ENCODE peak calls at places on chromosomes 13 and 19, in six cellular contexts. C is cardiac muscle cell; A is pancreas; N is lower lobe of right lung; I is esophagus muscularis mucosa; M is CD4-positive, alpha-beta memory T cell. O is an unnamed sample.
A peak's percentile ranks its signal among the peaks of the same experiment; 100 is the strongest.

GRCh38 chr19:29714953-29715694 is at the start of gene C19orf12:
- DNase-seq in C (peak; percentile 88), A (peak; percentile 71), N (peak; percentile 76), I (no peak), M (no peak), O (peak; percentile 66)

GRCh38 chr13:110373617-110374016 is 66.5 kb downstream of the COL4A2 start:
- DNase-seq in C (no peak), A (no peak), N (no peak), I (no peak), M (no peak), O (no peak)

GRCh38 chr13:29435125-29435911 is 160.2 kb downstream of the SLC7A1 start:
- DNase-seq in C (peak; percentile 95), A (no peak), N (no peak), I (no peak), M (no peak), O (peak; percentile 3)

GRCh38 chr19:3046621-3047306 is 15.5 kb downstream of the TLE5 start:
- DNase-seq in C (peak; percentile 51), A (peak; percentile 65), N (peak; percentile 49), I (no peak), M (no peak), O (no peak)

GRCh38 chr13:66940113-66940512 is 290.0 kb downstream of the PCDH9 start:
- DNase-seq in C (no peak), A (no peak), N (no peak), I (no peak), M (no peak), O (no peak)

GRCh38 chr13:77470986-77471385 is 64.5 kb upstream of the SCEL start:
- DNase-seq in C (no peak), A (no peak), N (no peak), I (no peak), M (no peak), O (no peak)

GRCh38 chr13:91722267-91722884 is 324.0 kb downstream of the GPC5 start:
- DNase-seq in C (peak; percentile 59), A (no peak), N (no peak), I (no peak), M (peak; percentile 8), O (peak; percentile 27)

GRCh38 chr19:6527893-6528543 is 2.8 kb upstream of the TNFSF9 start:
- DNase-seq in C (no peak), A (no peak), N (no peak), I (no peak), M (no peak), O (no peak)

GRCh38 chr19:46022431-46023310 is at the start of gene PGLYRP1:
- DNase-seq in C (no peak), A (no peak), N (no peak), I (no peak), M (no peak), O (no peak)

GRCh38 chr13:72205773-72206172 is 338.8 kb upstream of the DACH1 start:
- DNase-seq in C (no peak), A (no peak), N (no peak), I (no peak), M (no peak), O (no peak)

DNA sequence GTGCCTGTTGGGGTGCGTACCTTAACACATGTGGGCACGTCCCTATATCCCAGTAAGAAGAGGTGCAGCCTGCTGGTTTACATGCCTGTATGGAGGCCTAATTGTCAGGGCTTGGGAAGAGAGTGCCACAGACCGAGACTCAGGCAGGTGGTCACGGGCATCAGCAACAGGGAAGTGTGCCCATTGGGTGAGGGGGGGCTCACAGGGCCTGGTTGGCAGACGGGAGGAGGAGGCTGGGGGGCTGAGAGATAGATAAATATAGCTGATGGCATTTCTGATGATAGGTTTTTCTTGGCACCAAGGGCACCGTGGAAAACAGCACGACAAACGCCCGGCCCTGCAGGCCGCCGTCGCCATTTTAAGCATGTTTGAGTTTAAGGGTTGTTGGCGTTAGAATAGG is 37.6 kb downstream of the NFIX start:
- DNase-seq in C (no peak), A (no peak), N (no peak), I (no peak), M (no peak), O (no peak)
- H3K27me3 ChIP-seq in C (peaks cover 100% of the 10 kb centered on the region), A (no peaks in the 10 kb centered on the region), N (no peaks in the 10 kb centered on the region), I (no peaks in the 10 kb centered on the region), M (no peaks in the 10 kb centered on the region), O (no peaks in the 10 kb centered on the region)

GRCh38 chr13:43269037-43269476 is 245.7 kb downstream of the DNAJC15 start:
- DNase-seq in C (peak; percentile 44), A (peak; percentile 52), N (no peak), I (peak; percentile 93), M (no peak), O (peak; percentile 71)

GRCh38 chr13:43272866-43273265 is 249.5 kb downstream of the DNAJC15 start:
- DNase-seq in C (no peak), A (no peak), N (no peak), I (peak; percentile 34), M (no peak), O (no peak)

GRCh38 chr13:43270043-43270830 is 246.9 kb downstream of the DNAJC15 start:
- DNase-seq in C (no peak), A (no peak), N (no peak), I (peak; percentile 90), M (no peak), O (no peak)

GRCh38 chr13:43271152-43271551 is 247.8 kb downstream of the DNAJC15 start:
- DNase-seq in C (no peak), A (no peak), N (no peak), I (no peak), M (no peak), O (no peak)

DNA sequence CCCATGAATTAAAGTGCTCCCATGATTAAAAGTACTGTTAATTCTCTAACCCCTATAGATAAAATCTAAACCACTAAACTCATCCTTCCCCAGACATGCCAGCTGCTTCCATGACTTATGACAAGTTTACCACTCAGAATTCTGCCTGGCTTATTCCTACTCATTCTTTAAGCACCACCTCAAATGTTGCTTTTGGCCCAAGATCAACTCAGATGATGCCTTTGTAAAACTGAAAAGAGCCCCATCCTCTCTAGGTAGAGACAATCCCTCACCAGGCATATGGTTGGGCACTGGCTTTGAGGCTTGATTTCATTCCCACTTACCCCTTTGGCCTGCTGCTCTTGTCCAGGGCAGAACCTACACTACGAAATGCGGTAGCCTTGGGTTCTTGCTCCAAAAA is 250.0 kb downstream of the DNAJC15 start:
- DNase-seq in C (no peak), A (no peak), N (no peak), I (peak; percentile 50), M (no peak), O (no peak)
- H3K27ac ChIP-seq in C (no peak overlapping the region), A (no peak overlapping the region), N (no peak overlapping the region), I (no peak overlapping the region), M (no peak overlapping the region), O (no peak overlapping the region)

DNA sequence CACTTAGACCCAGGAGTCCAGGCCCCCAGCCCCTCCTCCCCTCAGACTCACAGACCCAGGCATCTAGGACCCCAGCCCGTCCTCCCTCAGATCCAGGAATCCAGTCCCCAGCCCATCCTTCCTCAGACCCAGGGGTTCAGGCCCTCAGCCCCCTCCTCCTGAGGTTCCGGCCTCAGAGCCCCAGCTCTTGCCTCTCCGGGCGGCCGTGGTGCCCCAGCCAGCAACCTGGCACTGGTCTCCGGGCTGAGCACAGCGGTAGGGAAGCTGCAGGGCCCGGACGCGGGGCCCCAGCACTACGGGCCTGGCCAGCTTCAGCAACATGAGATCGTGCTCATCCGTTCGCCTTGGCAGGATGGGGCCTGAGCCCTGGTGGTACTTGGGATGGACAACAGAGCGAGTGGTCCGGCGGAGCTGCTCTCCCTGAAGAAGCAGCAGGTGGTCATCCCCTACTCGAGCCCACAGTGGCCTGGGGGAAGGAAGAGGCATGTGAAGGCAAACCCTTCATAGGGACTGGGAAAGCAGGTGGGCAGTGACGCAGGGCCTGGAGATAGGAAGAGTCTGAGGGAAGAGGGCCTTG is 3.7 kb downstream of the KLK10 start:
- DNase-seq in C (no peak), A (no peak), N (no peak), I (no peak), M (no peak), O (no peak)
- H3K27me3 ChIP-seq in C (peaks cover 72% of the 10 kb centered on the region), A (no peaks in the 10 kb centered on the region), N (peaks cover 72% of the 10 kb centered on the region), I (peaks cover 32% of the 10 kb centered on the region), M (peaks cover 19% of the 10 kb centered on the region), O (peaks cover 9% of the 10 kb centered on the region)

DNA sequence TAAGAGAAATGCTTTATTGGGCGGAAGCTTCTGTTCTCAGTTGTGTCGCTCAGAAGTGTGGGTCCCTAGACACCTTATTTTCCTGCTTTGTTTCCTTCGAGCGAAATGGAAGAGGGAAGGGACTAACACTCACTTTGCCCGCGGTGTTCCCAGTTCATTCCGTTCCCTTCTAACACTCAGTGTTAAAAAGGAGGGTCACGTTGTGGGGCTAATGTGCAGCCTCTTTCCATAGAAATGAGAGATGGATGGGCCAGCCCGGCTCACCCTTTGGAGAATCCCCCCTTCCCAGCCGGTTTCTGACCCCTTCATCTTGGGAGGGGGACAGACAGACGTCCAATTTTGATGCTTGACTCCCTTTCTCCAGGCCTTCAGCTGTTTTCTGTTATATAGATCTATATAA is 2.3 kb downstream of the ATP11A start:
- DNase-seq in C (no peak), A (no peak), N (no peak), I (no peak), M (no peak), O (no peak)
- H3K27ac ChIP-seq in C (peak overlapping the region; percentile 94), A (peak overlapping the region; percentile 96), N (peak overlapping the region; percentile 98), I (no peak overlapping the region), M (no peak overlapping the region), O (no peak overlapping the region)

GRCh38 chr19:13053238-13053637 is 49.4 kb downstream of the LYL1 start:
- DNase-seq in C (no peak), A (no peak), N (no peak), I (no peak), M (no peak), O (no peak)
- H3K27me3 ChIP-seq in C (peaks cover 96% of the 10 kb centered on the region), A (no peaks in the 10 kb centered on the region), N (no peaks in the 10 kb centered on the region), I (no peaks in the 10 kb centered on the region), M (no peaks in the 10 kb centered on the region), O (no peaks in the 10 kb centered on the region)

GRCh38 chr19:8262431-8262830 is 45.7 kb downstream of the CD320 start:
- DNase-seq in C (no peak), A (peak; percentile 7), N (no peak), I (no peak), M (no peak), O (no peak)
- H3K27ac ChIP-seq in C (no peak overlapping the region), A (no peak overlapping the region), N (no peak overlapping the region), I (no peak overlapping the region), M (no peak overlapping the region), O (no peak overlapping the region)

GRCh38 chr19:41776700-41777099 is 19.7 kb upstream of the CEACAM3 start:
- DNase-seq in C (no peak), A (no peak), N (no peak), I (no peak), M (no peak), O (no peak)

GRCh38 chr19:41769608-41770007 is 14.3 kb downstream of the CEACAM6 start:
- DNase-seq in C (no peak), A (no peak), N (no peak), I (no peak), M (no peak), O (no peak)

GRCh38 chr19:41767105-41767504 is 11.8 kb downstream of the CEACAM6 start:
- DNase-seq in C (no peak), A (no peak), N (no peak), I (no peak), M (no peak), O (peak; percentile 78)

GRCh38 chr19:41774515-41774980 is 19.2 kb downstream of the CEACAM6 start:
- DNase-seq in C (no peak), A (no peak), N (peak; percentile 58), I (no peak), M (peak; percentile 75), O (peak; percentile 99)

DNA sequence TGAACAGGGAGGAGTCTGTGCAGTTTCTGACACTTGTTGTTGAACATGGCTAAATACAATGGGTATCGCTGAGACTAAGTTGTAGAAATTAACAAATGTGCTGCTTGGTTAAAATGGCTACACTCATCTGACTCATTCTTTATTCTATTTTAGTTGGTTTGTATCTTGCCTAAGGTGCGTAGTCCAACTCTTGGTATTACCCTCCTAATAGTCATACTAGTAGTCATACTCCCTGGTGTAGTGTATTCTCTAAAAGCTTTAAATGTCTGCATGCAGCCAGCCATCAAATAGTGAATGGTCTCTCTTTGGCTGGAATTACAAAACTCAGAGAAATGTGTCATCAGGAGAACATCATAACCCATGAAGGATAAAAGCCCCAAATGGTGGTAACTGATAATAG is 16.1 kb downstream of the CEACAM6 start:
- DNase-seq in C (no peak), A (no peak), N (no peak), I (no peak), M (no peak), O (peak; percentile 55)
- H3K27me3 ChIP-seq in C (no peaks in the 10 kb centered on the region), A (no peaks in the 10 kb centered on the region), N (no peaks in the 10 kb centered on the region), I (no peaks in the 10 kb centered on the region), M (peaks cover 13% of the 10 kb centered on the region), O (peaks cover 3% of the 10 kb centered on the region)